ENCODE peak calls at places on chromosome 22, in five cellular contexts. Q, W, C, K and B are unnamed samples.

GRCh38 chr22:19779011-19779421 is 18.4 kb downstream of the TBX1 start:
- DNase-seq in K (peak; percentile 0), W (no peak), C (no peak), Q (no peak), B (no peak)

GRCh38 chr22:39264344-39265116 is 19.7 kb upstream of the PDGFB start:
- DNase-seq in Q (no peak), K (no peak), W (no peak), C (no peak), B (no peak)

GRCh38 chr22:50169181-50169759 is 1.3 kb upstream of the PANX2 start:
- DNase-seq in Q (no peak), W (no peak), C (no peak), K (no peak), B (no peak)

GRCh38 chr22:27512283-27512761 is 289.2 kb downstream of the MN1 start:
- DNase-seq in K (no peak), W (peak; percentile 70), Q (peak; percentile 99), C (peak; percentile 65), B (no peak)

GRCh38 chr22:49624421-49625177 is 203.1 kb downstream of the BRD1 start:
- DNase-seq in C (no peak), K (no peak), W (no peak), Q (no peak), B (no peak)

GRCh38 chr22:39343259-39344045 is 6.3 kb upstream of the SYNGR1 start:
- DNase-seq in K (peak; percentile 77), Q (peak; percentile 69), W (peak; percentile 32), C (peak; percentile 55), B (no peak)

GRCh38 chr22:33194529-33194928 is 136.3 kb upstream of the SYN3 start:
- DNase-seq in W (no peak), K (no peak), Q (no peak), C (no peak), B (no peak)

GRCh38 chr22:26324150-26324549 is 104.9 kb upstream of the ASPHD2 start:
- DNase-seq in C (no peak), W (no peak), Q (no peak), K (no peak), B (no peak)

GRCh38 chr22:21042978-21043855 is 2.5 kb upstream of the LRRC74B start:
- DNase-seq in K (no peak), Q (no peak), W (no peak), C (no peak), B (no peak)

GRCh38 chr22:23157560-23158515 is 12.6 kb downstream of the RAB36 start:
- DNase-seq in C (no peak), Q (no peak), W (no peak), K (no peak), B (no peak)

GRCh38 chr22:23682827-23683355 is 7.9 kb upstream of the RGL4 start:
- DNase-seq in Q (no peak), W (no peak), K (no peak), C (no peak), B (no peak)

GRCh38 chr22:22352376-22352999 is 107.9 kb downstream of the VPREB1 start:
- DNase-seq in K (no peak), Q (no peak), W (no peak), C (no peak), B (no peak)

GRCh38 chr22:33529424-33530113 is 390.7 kb downstream of the LARGE1 start:
- DNase-seq in C (no peak), K (no peak), Q (peak; percentile 72), W (peak; percentile 44), B (no peak)

GRCh38 chr22:48857202-48857805 is 970.4 kb downstream of the BRD1 start:
- DNase-seq in W (no peak), C (no peak), Q (no peak), K (no peak), B (peak; percentile 70)

GRCh38 chr22:48647606-48648515 is 1179.8 kb downstream of the BRD1 start:
- DNase-seq in Q (no peak), K (no peak), W (no peak), C (no peak), B (no peak)

GRCh38 chr22:49954354-49954753 is 6.2 kb upstream of the PIM3 start:
- DNase-seq in K (no peak), C (no peak), Q (no peak), W (no peak), B (no peak)

GRCh38 chr22:50011447-50012200 is 941 bp downstream of the IL17REL start:
- DNase-seq in K (no peak), C (no peak), Q (no peak), W (no peak), B (no peak)

GRCh38 chr22:33853200-33854097 is 66.8 kb downstream of the LARGE1 start:
- DNase-seq in W (peak; percentile 67), K (peak; percentile 30), Q (peak; percentile 78), C (peak; percentile 39), B (peak; percentile 86)

GRCh38 chr22:22235564-22235963 is 9.0 kb upstream of the VPREB1 start:
- DNase-seq in C (no peak), W (no peak), Q (peak; percentile 33), K (peak; percentile 57), B (no peak)

GRCh38 chr22:27412866-27413445 is 388.6 kb downstream of the MN1 start:
- DNase-seq in W (no peak), Q (no peak), C (no peak), K (no peak), B (no peak)

GRCh38 chr22:48639896-48640732 is 1187.6 kb downstream of the BRD1 start:
- DNase-seq in W (no peak), Q (no peak), K (no peak), C (no peak), B (no peak)

GRCh38 chr22:16955081-16955480 is 52.9 kb downstream of the GAB4 start:
- DNase-seq in C (no peak), Q (no peak), W (no peak), K (no peak), B (peak; percentile 67)

GRCh38 chr22:42229455-42230149 is 40.9 kb downstream of the TCF20 start:
- DNase-seq in C (no peak), W (peak; percentile 37), K (no peak), Q (peak; percentile 70), B (no peak)

GRCh38 chr22:35593071-35593884 is 23.9 kb downstream of the MB start:
- DNase-seq in C (no peak), K (no peak), Q (no peak), W (peak; percentile 28), B (no peak)

GRCh38 chr22:18954941-18955571 is 19.0 kb upstream of the PRODH start:
- DNase-seq in W (no peak), K (no peak), Q (no peak), C (no peak), B (no peak)

GRCh38 chr22:30802202-30803166 is 107.8 kb downstream of the OSBP2 start:
- DNase-seq in C (peak; percentile 54), Q (peak; percentile 85), K (peak; percentile 92), W (peak; percentile 55), B (peak; percentile 97)
- TF ChIP-seq CTCF in C (no peak), Q (peak; percentile 52), K (no peak), W (peak; percentile 39), B (peak; percentile 47)

DNA sequence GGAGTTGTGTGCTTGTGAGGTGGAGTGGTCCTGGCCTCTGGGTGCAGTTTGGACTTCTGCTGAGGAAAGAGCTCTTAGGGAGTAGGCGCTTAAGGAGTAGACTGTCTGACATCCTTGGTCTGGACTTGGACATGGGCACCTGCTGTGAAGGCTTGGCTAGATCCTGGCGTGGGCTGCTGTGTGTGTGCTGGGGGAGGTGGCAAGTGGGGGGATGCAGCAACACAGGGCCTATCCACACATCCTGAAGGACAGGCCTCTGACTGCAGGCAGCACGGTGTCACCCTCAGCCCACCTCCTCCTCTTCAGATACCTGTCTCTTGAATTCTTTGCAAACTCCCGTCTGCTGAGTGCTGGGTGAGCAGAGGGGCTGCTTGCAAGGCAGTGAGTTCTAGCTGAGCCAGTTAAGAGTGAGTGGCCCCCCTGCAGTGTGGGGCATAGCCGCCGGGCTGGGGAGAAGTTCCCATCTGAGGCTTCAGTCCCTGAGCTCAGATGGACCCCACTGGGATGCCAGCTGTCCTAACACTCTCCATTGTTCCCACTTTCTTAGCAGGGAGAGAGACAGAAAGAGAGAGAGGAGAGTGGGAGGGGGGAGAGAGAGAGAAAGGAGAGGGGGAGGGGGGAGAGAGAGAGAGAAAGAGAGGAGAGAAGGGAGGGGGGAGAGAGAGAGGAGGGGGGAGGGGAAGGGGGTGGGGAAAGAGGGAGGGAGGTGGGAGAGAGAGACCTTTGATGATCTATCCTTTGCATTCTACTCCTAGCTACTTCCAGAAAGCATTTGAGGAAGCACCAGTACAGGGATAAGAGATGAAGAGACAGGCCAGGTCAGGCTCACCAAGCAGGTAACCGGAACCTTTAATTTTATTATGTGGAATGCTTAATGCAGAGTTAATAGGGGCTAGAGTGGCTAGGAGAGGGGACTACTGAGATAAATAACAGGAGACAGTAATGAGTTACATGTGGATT is 12.6 kb downstream of the SOX10 start:
- DNase-seq in C (no peak), W (no peak), Q (no peak), K (peak; percentile 65), B (no peak)
- TF ChIP-seq CTCF in C (no peak), W (no peak), Q (no peak), K (no peak), B (no peak)

GRCh38 chr22:46915978-46916730 is 153.7 kb downstream of the TBC1D22A start:
- DNase-seq in W (no peak), K (no peak), C (no peak), Q (no peak), B (peak; percentile 69)
- TF ChIP-seq CTCF in W (no peak), K (no peak), C (no peak), Q (no peak), B (no peak)

GRCh38 chr22:40510965-40511364 is 125.6 kb downstream of the MRTFA start:
- DNase-seq in Q (no peak), K (no peak), W (no peak), C (no peak), B (no peak)

GRCh38 chr22:40512426-40513136 is 123.9 kb downstream of the MRTFA start:
- DNase-seq in C (peak; percentile 64), K (no peak), W (peak; percentile 77), Q (peak; percentile 100), B (no peak)

GRCh38 chr22:40509401-40510134 is 127.0 kb downstream of the MRTFA start:
- DNase-seq in Q (peak; percentile 99), W (peak; percentile 81), K (no peak), C (peak; percentile 57), B (no peak)

GRCh38 chr22:40507491-40507890 is 129.0 kb downstream of the MRTFA start:
- DNase-seq in W (no peak), Q (no peak), K (no peak), C (no peak), B (no peak)

DNA sequence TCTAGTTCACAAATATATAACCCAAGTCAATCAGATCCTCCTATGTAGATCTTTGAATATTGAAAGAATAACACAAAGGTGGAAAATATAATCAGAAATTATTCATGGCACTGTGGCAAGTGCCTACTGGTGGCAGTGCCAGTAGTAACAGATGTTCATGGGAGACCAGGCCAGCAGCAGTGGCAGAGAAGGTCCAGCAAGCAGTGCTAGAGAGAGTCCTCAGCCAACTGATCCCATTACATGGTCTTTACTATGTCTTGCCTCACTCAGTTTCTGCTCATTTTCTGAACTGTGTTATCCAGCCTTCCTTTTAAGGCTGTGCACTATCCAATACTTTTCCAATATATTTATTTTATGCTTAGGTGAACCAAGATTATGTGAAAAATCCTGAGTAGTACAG is 124.9 kb downstream of the MRTFA start:
- DNase-seq in Q (peak; percentile 57), W (no peak), C (no peak), K (no peak), B (no peak)
- TF ChIP-seq CTCF in Q (peak; percentile 18), W (no peak), C (no peak), K (no peak), B (no peak)